ENCODE peak calls at places on chromosomes 16 and 17, in eight cellular contexts. S is ascending aorta; B is DMS153; F is brain microvascular endothelial cell; U is HT-29; N is NCI-H1092 treated with DMSO at 0.1 percent for 48 hours; D is A549; Y is stimulated activated CD4-positive, alpha-beta T cell treated with anti-CD3 and anti-CD28 coated beads, Interleukin-2, amount 100 ng/mL, for 48 hours. P is an unnamed sample.

GRCh38 chr17:16911141-16911937 is 60.6 kb downstream of the TNFRSF13B start:
- DNase-seq in S (no peak), B (no peak), F (no peak), U (no peak), N (no peak), D (no peak), Y (no peak), P (peak)

GRCh38 chr16:674968-675883 is at the start of gene RHBDL1:
- DNase-seq in S (no peak), B (no peak), F (peak), U (peak), N (no peak), D (peak), Y (no peak), P (no peak)

GRCh38 chr16:8867483-8868271 is 1.1 kb downstream of the CARHSP1 start:
- DNase-seq in S (no peak), B (no peak), F (no peak), U (peak), N (peak), D (no peak), Y (no peak), P (no peak)

GRCh38 chr16:56005958-56006357 is 130.8 kb upstream of the CES5A start:
- DNase-seq in S (no peak), B (no peak), F (no peak), U (no peak), N (no peak), D (no peak), Y (no peak), P (no peak)

GRCh38 chr17:66975614-66976378 is 11.3 kb downstream of the CACNG4 start:
- DNase-seq in S (no peak), B (no peak), F (no peak), U (peak), N (no peak), D (peak), Y (no peak), P (no peak)

GRCh38 chr16:2008631-2009301 is 855 bp downstream of the ZNF598 start:
- DNase-seq in S (no peak), B (no peak), F (no peak), U (peak), N (no peak), D (no peak), Y (no peak), P (peak)

GRCh38 chr16:20971420-20971819 is 70.8 kb downstream of the LYRM1 start:
- DNase-seq in S (no peak), B (no peak), F (no peak), U (no peak), N (no peak), D (no peak), Y (no peak), P (no peak)

GRCh38 chr17:19424934-19425868 is 14.2 kb downstream of the RNF112 start:
- DNase-seq in S (no peak), B (no peak), F (no peak), U (no peak), N (no peak), D (no peak), Y (no peak), P (no peak)

GRCh38 chr17:236641-237405 is 55.4 kb upstream of the DOC2B start:
- DNase-seq in S (no peak), B (no peak), F (no peak), U (no peak), N (no peak), D (no peak), Y (no peak), P (no peak)

GRCh38 chr17:12389421-12389820 is 276.3 kb upstream of the MYOCD start:
- DNase-seq in S (no peak), B (no peak), F (no peak), U (no peak), N (no peak), D (no peak), Y (no peak), P (no peak)

GRCh38 chr17:58344047-58344790 is 7.8 kb downstream of the SUPT4H1 start:
- DNase-seq in S (no peak), B (no peak), F (no peak), U (no peak), N (no peak), D (no peak), Y (peak), P (peak)

GRCh38 chr16:55301385-55302008 is 22.5 kb upstream of the IRX6 start:
- DNase-seq in S (no peak), B (no peak), F (no peak), U (no peak), N (no peak), D (no peak), Y (no peak), P (no peak)

GRCh38 chr16:49356728-49357488 is 16.7 kb upstream of the C16orf78 start:
- DNase-seq in S (no peak), B (no peak), F (no peak), U (peak), N (no peak), D (no peak), Y (no peak), P (no peak)

GRCh38 chr17:80223142-80223815 is 3.1 kb downstream of the SLC26A11 start:
- DNase-seq in S (no peak), B (no peak), F (no peak), U (no peak), N (no peak), D (no peak), Y (no peak), P (no peak)

GRCh38 chr17:82492647-82493516 is 26.6 kb upstream of the FOXK2 start:
- DNase-seq in S (no peak), B (no peak), F (peak), U (no peak), N (no peak), D (no peak), Y (no peak), P (no peak)

GRCh38 chr16:54118846-54119245 is 167.7 kb downstream of the IRX3 start:
- DNase-seq in S (no peak), B (no peak), F (no peak), U (no peak), N (no peak), D (no peak), Y (no peak), P (no peak)

GRCh38 chr17:32783602-32784001 is 93.3 kb downstream of the MYO1D start:
- DNase-seq in S (no peak), B (peak), F (peak), U (peak), N (peak), D (peak), Y (no peak), P (peak)

GRCh38 chr17:6191405-6192095 is 121.4 kb downstream of the WSCD1 start:
- DNase-seq in S (no peak), B (no peak), F (no peak), U (no peak), N (no peak), D (no peak), Y (no peak), P (no peak)

GRCh38 chr17:57032343-57032742 is 52.7 kb upstream of the AKAP1 start:
- DNase-seq in S (no peak), B (peak), F (no peak), U (peak), N (peak), D (no peak), Y (no peak), P (peak)